ENCODE peak calls at places on chromosomes 11 and 22, in six cellular contexts. One of them, this sample, is unnamed.

GRCh38 chr11:3160252-3161031 is 4.7 kb downstream of the OSBPL5 start:
- DNase-seq in HepG2: no peak
- DNase-seq in GM13976: no peak
- DNase-seq in NCI-H1105 treated with DMSO at 0.1 percent for 48 hours: peak
- DNase-seq in NCI-H526: peak
- DNase-seq in H54: peak
- DNase-seq in this sample: peak

GRCh38 chr11:133872160-133872559 is 26.8 kb upstream of the SPATA19 start:
- DNase-seq in HepG2: no peak
- DNase-seq in GM13976: no peak
- DNase-seq in NCI-H1105 treated with DMSO at 0.1 percent for 48 hours: no peak
- DNase-seq in NCI-H526: no peak
- DNase-seq in H54: no peak
- DNase-seq in this sample: no peak

GRCh38 chr22:46055176-46055850 is 78.4 kb upstream of the WNT7B start:
- DNase-seq in HepG2: no peak
- DNase-seq in GM13976: no peak
- DNase-seq in NCI-H1105 treated with DMSO at 0.1 percent for 48 hours: peak
- DNase-seq in NCI-H526: no peak
- DNase-seq in H54: no peak
- DNase-seq in this sample: no peak

GRCh38 chr22:45200862-45201511 is 37.3 kb downstream of the NUP50 start:
- DNase-seq in HepG2: no peak
- DNase-seq in GM13976: no peak
- DNase-seq in NCI-H1105 treated with DMSO at 0.1 percent for 48 hours: no peak
- DNase-seq in NCI-H526: no peak
- DNase-seq in H54: no peak
- DNase-seq in this sample: no peak

GRCh38 chr11:134856371-134856971 is 444.4 kb upstream of the B3GAT1 start:
- DNase-seq in HepG2: no peak
- DNase-seq in GM13976: no peak
- DNase-seq in NCI-H1105 treated with DMSO at 0.1 percent for 48 hours: no peak
- DNase-seq in NCI-H526: no peak
- DNase-seq in H54: no peak
- DNase-seq in this sample: no peak

GRCh38 chr11:23570828-23571227 is 710.6 kb upstream of the CCDC179 start:
- DNase-seq in HepG2: no peak
- DNase-seq in GM13976: no peak
- DNase-seq in NCI-H1105 treated with DMSO at 0.1 percent for 48 hours: no peak
- DNase-seq in NCI-H526: no peak
- DNase-seq in H54: no peak
- DNase-seq in this sample: no peak

GRCh38 chr11:118106789-118107335 is 20.1 kb upstream of the SMIM35 start:
- DNase-seq in HepG2: no peak
- DNase-seq in GM13976: no peak
- DNase-seq in NCI-H1105 treated with DMSO at 0.1 percent for 48 hours: no peak
- DNase-seq in NCI-H526: no peak
- DNase-seq in H54: peak
- DNase-seq in this sample: no peak

GRCh38 chr22:24159650-24160049 is 21.6 kb upstream of the SUSD2 start:
- DNase-seq in HepG2: no peak
- DNase-seq in GM13976: no peak
- DNase-seq in NCI-H1105 treated with DMSO at 0.1 percent for 48 hours: peak
- DNase-seq in NCI-H526: no peak
- DNase-seq in H54: no peak
- DNase-seq in this sample: no peak

GRCh38 chr22:41256898-41257260 is 16.1 kb upstream of the CHADL start:
- DNase-seq in HepG2: no peak
- DNase-seq in GM13976: no peak
- DNase-seq in NCI-H1105 treated with DMSO at 0.1 percent for 48 hours: no peak
- DNase-seq in NCI-H526: no peak
- DNase-seq in H54: no peak
- DNase-seq in this sample: no peak

GRCh38 chr22:29306830-29307657 is 594 bp downstream of the GAS2L1 start:
- DNase-seq in HepG2: peak
- DNase-seq in GM13976: peak
- DNase-seq in NCI-H1105 treated with DMSO at 0.1 percent for 48 hours: peak
- DNase-seq in NCI-H526: no peak
- DNase-seq in H54: peak
- DNase-seq in this sample: no peak

GRCh38 chr11:10605941-10606381 is 37.5 kb upstream of the LYVE1 start:
- DNase-seq in HepG2: peak
- DNase-seq in GM13976: no peak
- DNase-seq in NCI-H1105 treated with DMSO at 0.1 percent for 48 hours: no peak
- DNase-seq in NCI-H526: no peak
- DNase-seq in H54: peak
- DNase-seq in this sample: no peak

GRCh38 chr11:47179655-47179991 is 2.9 kb upstream of the ARFGAP2 start:
- DNase-seq in HepG2: peak
- DNase-seq in GM13976: peak
- DNase-seq in NCI-H1105 treated with DMSO at 0.1 percent for 48 hours: peak
- DNase-seq in NCI-H526: peak
- DNase-seq in H54: peak
- DNase-seq in this sample: peak

This sample was measured in CD4-positive, CD25-positive, alpha-beta regulatory T cell.